ENCODE peak calls at places on chromosomes 6 and 20, in nine cellular contexts. One of them, this sample, is unnamed.

GRCh38 chr6:680204-680603 is 12.7 kb downstream of the EXOC2 start:
- DNase-seq in cardiac muscle cell: no peak
- DNase-seq in GM06990: no peak
- DNase-seq in AG10803: no peak
- DNase-seq in fibroblast of pulmonary artery: no peak
- DNase-seq in IMR-90: no peak
- DNase-seq in fibroblast of villous mesenchyme: no peak
- DNase-seq in mammary epithelial cell: no peak
- DNase-seq in mucosa of descending colon: no peak
- DNase-seq in this sample: no peak

GRCh38 chr6:158043586-158044524 is 62.2 kb downstream of the SYNJ2 start:
- DNase-seq in IMR-90: no peak
- DNase-seq in fibroblast of villous mesenchyme: no peak
- DNase-seq in fibroblast of pulmonary artery: no peak
- DNase-seq in mammary epithelial cell: no peak
- DNase-seq in GM06990: no peak
- DNase-seq in cardiac muscle cell: no peak
- DNase-seq in AG10803: peak; percentile 59
- DNase-seq in mucosa of descending colon: peak; percentile 35
- DNase-seq in this sample: no peak

GRCh38 chr20:19828233-19828632 is 70.2 kb downstream of the RIN2 start:
- DNase-seq in mucosa of descending colon: no peak
- DNase-seq in fibroblast of villous mesenchyme: peak; percentile 45
- DNase-seq in AG10803: no peak
- DNase-seq in mammary epithelial cell: peak; percentile 78
- DNase-seq in GM06990: peak; percentile 59
- DNase-seq in fibroblast of pulmonary artery: peak; percentile 51
- DNase-seq in cardiac muscle cell: no peak
- DNase-seq in IMR-90: peak; percentile 82
- DNase-seq in this sample: no peak

GRCh38 chr6:139448094-139448649 is 73.7 kb upstream of the CITED2 start:
- DNase-seq in mucosa of descending colon: no peak
- DNase-seq in AG10803: peak; percentile 26
- DNase-seq in IMR-90: peak; percentile 63
- DNase-seq in mammary epithelial cell: no peak
- DNase-seq in GM06990: peak; percentile 32
- DNase-seq in fibroblast of pulmonary artery: peak; percentile 49
- DNase-seq in cardiac muscle cell: no peak
- DNase-seq in fibroblast of villous mesenchyme: no peak
- DNase-seq in this sample: no peak

GRCh38 chr6:155377061-155377460 is 62.8 kb upstream of the TFB1M start:
- DNase-seq in cardiac muscle cell: peak; percentile 33
- DNase-seq in fibroblast of villous mesenchyme: peak; percentile 45
- DNase-seq in IMR-90: peak; percentile 96
- DNase-seq in GM06990: no peak
- DNase-seq in AG10803: peak; percentile 87
- DNase-seq in mucosa of descending colon: no peak
- DNase-seq in fibroblast of pulmonary artery: peak; percentile 61
- DNase-seq in mammary epithelial cell: peak; percentile 86
- DNase-seq in this sample: no peak

GRCh38 chr6:11194399-11195274 is 37.8 kb downstream of the NEDD9 start:
- DNase-seq in fibroblast of villous mesenchyme: peak; percentile 85
- DNase-seq in cardiac muscle cell: peak; percentile 95
- DNase-seq in GM06990: no peak
- DNase-seq in AG10803: peak; percentile 68
- DNase-seq in mucosa of descending colon: no peak
- DNase-seq in IMR-90: peak; percentile 59
- DNase-seq in mammary epithelial cell: no peak
- DNase-seq in fibroblast of pulmonary artery: peak; percentile 90
- DNase-seq in this sample: no peak

GRCh38 chr6:56808871-56809359 is 146.0 kb upstream of the BEND6 start:
- DNase-seq in GM06990: no peak
- DNase-seq in AG10803: peak; percentile 60
- DNase-seq in cardiac muscle cell: no peak
- DNase-seq in IMR-90: peak; percentile 73
- DNase-seq in mucosa of descending colon: no peak
- DNase-seq in fibroblast of villous mesenchyme: peak; percentile 31
- DNase-seq in mammary epithelial cell: peak; percentile 91
- DNase-seq in fibroblast of pulmonary artery: no peak
- DNase-seq in this sample: no peak

GRCh38 chr20:1894471-1894950 is 696 bp upstream of the SIRPA start:
- DNase-seq in cardiac muscle cell: peak; percentile 82
- DNase-seq in mucosa of descending colon: peak; percentile 51
- DNase-seq in AG10803: peak; percentile 64
- DNase-seq in mammary epithelial cell: peak; percentile 64
- DNase-seq in fibroblast of villous mesenchyme: peak; percentile 75
- DNase-seq in GM06990: peak; percentile 59
- DNase-seq in fibroblast of pulmonary artery: no peak
- DNase-seq in IMR-90: peak; percentile 59
- DNase-seq in this sample: no peak

GRCh38 chr20:1377341-1377871 is 15.4 kb downstream of the FKBP1A start:
- DNase-seq in cardiac muscle cell: no peak
- DNase-seq in fibroblast of villous mesenchyme: no peak
- DNase-seq in GM06990: peak; percentile 30
- DNase-seq in mammary epithelial cell: peak; percentile 26
- DNase-seq in mucosa of descending colon: no peak
- DNase-seq in AG10803: no peak
- DNase-seq in fibroblast of pulmonary artery: no peak
- DNase-seq in IMR-90: no peak
- DNase-seq in this sample: no peak

GRCh38 chr6:710601-711571 is 17.9 kb upstream of the EXOC2 start:
- DNase-seq in fibroblast of pulmonary artery: peak; percentile 67
- DNase-seq in mammary epithelial cell: peak; percentile 21
- DNase-seq in AG10803: peak; percentile 64
- DNase-seq in fibroblast of villous mesenchyme: peak; percentile 89
- DNase-seq in mucosa of descending colon: peak; percentile 62
- DNase-seq in GM06990: peak; percentile 77
- DNase-seq in cardiac muscle cell: peak; percentile 72
- DNase-seq in IMR-90: peak; percentile 79
- DNase-seq in this sample: no peak

GRCh38 chr20:29326376-29327070 is 1930.9 kb upstream of the DEFB115 start:
- DNase-seq in fibroblast of pulmonary artery: no peak
- DNase-seq in GM06990: no peak
- DNase-seq in mammary epithelial cell: no peak
- DNase-seq in mucosa of descending colon: no peak
- DNase-seq in AG10803: no peak
- DNase-seq in fibroblast of villous mesenchyme: no peak
- DNase-seq in cardiac muscle cell: no peak
- DNase-seq in IMR-90: no peak
- DNase-seq in this sample: no peak

GRCh38 chr20:2301164-2301622 is 5.4 kb downstream of the TGM3 start:
- DNase-seq in IMR-90: no peak
- DNase-seq in GM06990: peak; percentile 80
- DNase-seq in AG10803: peak; percentile 38
- DNase-seq in mammary epithelial cell: no peak
- DNase-seq in fibroblast of villous mesenchyme: peak; percentile 6
- DNase-seq in mucosa of descending colon: no peak
- DNase-seq in fibroblast of pulmonary artery: peak; percentile 29
- DNase-seq in cardiac muscle cell: peak; percentile 21
- DNase-seq in this sample: peak; percentile 67

GRCh38 chr6:108408453-108408852 is 113.6 kb downstream of the AFG1L start:
- DNase-seq in fibroblast of villous mesenchyme: peak; percentile 53
- DNase-seq in AG10803: peak; percentile 60
- DNase-seq in mammary epithelial cell: no peak
- DNase-seq in cardiac muscle cell: peak; percentile 74
- DNase-seq in GM06990: no peak
- DNase-seq in mucosa of descending colon: no peak
- DNase-seq in fibroblast of pulmonary artery: peak; percentile 69
- DNase-seq in IMR-90: peak; percentile 38
- DNase-seq in this sample: peak; percentile 19

GRCh38 chr6:10303806-10304520 is 110.9 kb downstream of the TFAP2A start:
- DNase-seq in mammary epithelial cell: no peak
- DNase-seq in mucosa of descending colon: no peak
- DNase-seq in GM06990: no peak
- DNase-seq in AG10803: no peak
- DNase-seq in cardiac muscle cell: no peak
- DNase-seq in fibroblast of pulmonary artery: no peak
- DNase-seq in IMR-90: no peak
- DNase-seq in fibroblast of villous mesenchyme: no peak
- DNase-seq in this sample: no peak

GRCh38 chr6:34834789-34835518 is 43.1 kb downstream of the BLTP3A start:
- DNase-seq in fibroblast of villous mesenchyme: peak; percentile 70
- DNase-seq in AG10803: peak; percentile 51
- DNase-seq in mammary epithelial cell: peak; percentile 79
- DNase-seq in IMR-90: peak; percentile 72
- DNase-seq in GM06990: no peak
- DNase-seq in cardiac muscle cell: peak; percentile 37
- DNase-seq in fibroblast of pulmonary artery: peak; percentile 59
- DNase-seq in mucosa of descending colon: no peak
- DNase-seq in this sample: no peak

GRCh38 chr6:84249724-84250123 is 22.3 kb upstream of the CEP162 start:
- DNase-seq in IMR-90: no peak
- DNase-seq in AG10803: no peak
- DNase-seq in fibroblast of pulmonary artery: peak; percentile 39
- DNase-seq in mammary epithelial cell: no peak
- DNase-seq in cardiac muscle cell: peak; percentile 38
- DNase-seq in fibroblast of villous mesenchyme: peak; percentile 14
- DNase-seq in GM06990: no peak
- DNase-seq in mucosa of descending colon: no peak
- DNase-seq in this sample: no peak

GRCh38 chr20:10502098-10502526 is 67.0 kb downstream of the SLX4IP start:
- DNase-seq in IMR-90: no peak
- DNase-seq in mucosa of descending colon: no peak
- DNase-seq in fibroblast of villous mesenchyme: no peak
- DNase-seq in fibroblast of pulmonary artery: no peak
- DNase-seq in cardiac muscle cell: no peak
- DNase-seq in AG10803: no peak
- DNase-seq in mammary epithelial cell: no peak
- DNase-seq in GM06990: no peak
- DNase-seq in this sample: no peak

GRCh38 chr6:170247178-170247701 is 43.6 kb downstream of the DLL1 start:
- DNase-seq in IMR-90: no peak
- DNase-seq in fibroblast of pulmonary artery: peak; percentile 18
- DNase-seq in GM06990: no peak
- DNase-seq in AG10803: no peak
- DNase-seq in mammary epithelial cell: peak; percentile 19
- DNase-seq in cardiac muscle cell: no peak
- DNase-seq in mucosa of descending colon: no peak
- DNase-seq in fibroblast of villous mesenchyme: peak; percentile 19
- DNase-seq in this sample: no peak

GRCh38 chr20:19889011-19889953 is 127.9 kb upstream of the NAA20 start:
- DNase-seq in fibroblast of villous mesenchyme: peak; percentile 89
- DNase-seq in GM06990: no peak
- DNase-seq in AG10803: peak; percentile 88
- DNase-seq in fibroblast of pulmonary artery: peak; percentile 92
- DNase-seq in cardiac muscle cell: peak; percentile 89
- DNase-seq in IMR-90: peak; percentile 76
- DNase-seq in mucosa of descending colon: peak; percentile 57
- DNase-seq in mammary epithelial cell: peak; percentile 56
- DNase-seq in this sample: peak; percentile 60

GRCh38 chr6:159594106-159594749 is 98.8 kb downstream of the SOD2 start:
- DNase-seq in AG10803: peak; percentile 54
- DNase-seq in GM06990: no peak
- DNase-seq in mucosa of descending colon: no peak
- DNase-seq in cardiac muscle cell: peak; percentile 65
- DNase-seq in fibroblast of villous mesenchyme: peak; percentile 25
- DNase-seq in fibroblast of pulmonary artery: peak; percentile 18
- DNase-seq in mammary epithelial cell: peak; percentile 77
- DNase-seq in IMR-90: peak; percentile 52
- DNase-seq in this sample: peak; percentile 54

GRCh38 chr20:38685271-38685670 is 39.0 kb upstream of the SLC32A1 start:
- DNase-seq in mucosa of descending colon: no peak
- DNase-seq in GM06990: no peak
- DNase-seq in mammary epithelial cell: no peak
- DNase-seq in fibroblast of pulmonary artery: no peak
- DNase-seq in AG10803: no peak
- DNase-seq in IMR-90: no peak
- DNase-seq in fibroblast of villous mesenchyme: no peak
- DNase-seq in cardiac muscle cell: no peak
- DNase-seq in this sample: no peak
- TF ChIP-seq CTCF in mucosa of descending colon: no peak
- TF ChIP-seq CTCF in GM06990: no peak
- TF ChIP-seq CTCF in mammary epithelial cell: no peak
- TF ChIP-seq CTCF in fibroblast of pulmonary artery: no peak
- TF ChIP-seq CTCF in AG10803: no peak
- TF ChIP-seq CTCF in IMR-90: no peak
- TF ChIP-seq CTCF in fibroblast of villous mesenchyme: no peak
- TF ChIP-seq CTCF in cardiac muscle cell: no peak
- TF ChIP-seq CTCF in this sample: no peak

GRCh38 chr20:35226775-35227681 is 538 bp downstream of the MMP24 start:
- DNase-seq in mammary epithelial cell: peak; percentile 23
- DNase-seq in cardiac muscle cell: peak; percentile 62
- DNase-seq in fibroblast of pulmonary artery: peak; percentile 43
- DNase-seq in AG10803: peak; percentile 27
- DNase-seq in GM06990: peak; percentile 12
- DNase-seq in mucosa of descending colon: peak; percentile 29
- DNase-seq in IMR-90: peak; percentile 34
- DNase-seq in fibroblast of villous mesenchyme: peak; percentile 45
- DNase-seq in this sample: no peak
- H3K4me3 ChIP-seq in mammary epithelial cell: peak overlapping the region; percentile 25
- H3K4me3 ChIP-seq in cardiac muscle cell: no peak overlapping the region
- H3K4me3 ChIP-seq in fibroblast of pulmonary artery: no peak overlapping the region
- H3K4me3 ChIP-seq in AG10803: peak overlapping the region; percentile 36
- H3K4me3 ChIP-seq in GM06990: no peak overlapping the region
- H3K4me3 ChIP-seq in mucosa of descending colon: no peak overlapping the region
- H3K4me3 ChIP-seq in IMR-90: peak overlapping the region; percentile 32
- H3K4me3 ChIP-seq in fibroblast of villous mesenchyme: no peak overlapping the region
- H3K4me3 ChIP-seq in this sample: peak overlapping the region; percentile 35

GRCh38 chr20:38040276-38040675 is 6.7 kb downstream of the RPRD1B start:
- DNase-seq in cardiac muscle cell: no peak
- DNase-seq in GM06990: no peak
- DNase-seq in mucosa of descending colon: no peak
- DNase-seq in mammary epithelial cell: no peak
- DNase-seq in fibroblast of pulmonary artery: no peak
- DNase-seq in AG10803: no peak
- DNase-seq in IMR-90: no peak
- DNase-seq in fibroblast of villous mesenchyme: no peak
- DNase-seq in this sample: no peak

GRCh38 chr20:38044685-38045084 is 11.1 kb downstream of the RPRD1B start:
- DNase-seq in fibroblast of villous mesenchyme: no peak
- DNase-seq in mucosa of descending colon: no peak
- DNase-seq in cardiac muscle cell: no peak
- DNase-seq in GM06990: no peak
- DNase-seq in IMR-90: no peak
- DNase-seq in AG10803: no peak
- DNase-seq in fibroblast of pulmonary artery: no peak
- DNase-seq in mammary epithelial cell: no peak
- DNase-seq in this sample: no peak

GRCh38 chr20:38046572-38046971 is 13.0 kb downstream of the RPRD1B start:
- DNase-seq in cardiac muscle cell: no peak
- DNase-seq in GM06990: no peak
- DNase-seq in fibroblast of pulmonary artery: no peak
- DNase-seq in mucosa of descending colon: no peak
- DNase-seq in fibroblast of villous mesenchyme: no peak
- DNase-seq in mammary epithelial cell: no peak
- DNase-seq in IMR-90: no peak
- DNase-seq in AG10803: no peak
- DNase-seq in this sample: no peak

GRCh38 chr20:38043512-38044300 is 10.2 kb downstream of the RPRD1B start:
- DNase-seq in fibroblast of pulmonary artery: peak; percentile 62
- DNase-seq in mucosa of descending colon: no peak
- DNase-seq in AG10803: peak; percentile 51
- DNase-seq in cardiac muscle cell: peak; percentile 38
- DNase-seq in IMR-90: peak; percentile 85
- DNase-seq in mammary epithelial cell: peak; percentile 87
- DNase-seq in fibroblast of villous mesenchyme: peak; percentile 53
- DNase-seq in GM06990: no peak
- DNase-seq in this sample: no peak
- TF ChIP-seq CTCF in fibroblast of pulmonary artery: no peak
- TF ChIP-seq CTCF in mucosa of descending colon: no peak
- TF ChIP-seq CTCF in AG10803: peak; percentile 14
- TF ChIP-seq CTCF in cardiac muscle cell: no peak
- TF ChIP-seq CTCF in IMR-90: no peak
- TF ChIP-seq CTCF in mammary epithelial cell: no peak
- TF ChIP-seq CTCF in fibroblast of villous mesenchyme: no peak
- TF ChIP-seq CTCF in GM06990: no peak
- TF ChIP-seq CTCF in this sample: no peak

GRCh38 chr6:15250440-15251168 is 4.7 kb downstream of the JARID2 start:
- DNase-seq in AG10803: no peak
- DNase-seq in fibroblast of villous mesenchyme: no peak
- DNase-seq in mucosa of descending colon: no peak
- DNase-seq in GM06990: no peak
- DNase-seq in cardiac muscle cell: no peak
- DNase-seq in fibroblast of pulmonary artery: no peak
- DNase-seq in mammary epithelial cell: no peak
- DNase-seq in IMR-90: no peak
- DNase-seq in this sample: no peak
- H3K4me3 ChIP-seq in AG10803: no peak overlapping the region
- H3K4me3 ChIP-seq in fibroblast of villous mesenchyme: no peak overlapping the region
- H3K4me3 ChIP-seq in mucosa of descending colon: no peak overlapping the region
- H3K4me3 ChIP-seq in GM06990: no peak overlapping the region
- H3K4me3 ChIP-seq in cardiac muscle cell: no peak overlapping the region
- H3K4me3 ChIP-seq in fibroblast of pulmonary artery: no peak overlapping the region
- H3K4me3 ChIP-seq in mammary epithelial cell: no peak overlapping the region
- H3K4me3 ChIP-seq in IMR-90: no peak overlapping the region
- H3K4me3 ChIP-seq in this sample: no peak overlapping the region

This sample was measured in epithelial cell of proximal tubule.